ENCODE peak calls at places on chromosomes 5 and 9, in four cellular contexts. B is GM13977, P is left lung, K is cardiac fibroblast. Y is an unnamed sample.

GRCh38 chr5:82274343-82275266 is 3.5 kb downstream of the RPS23 start:
- DNase-seq in B (no peak), K (no peak), P (peak), Y (no peak)

GRCh38 chr5:151659001-151659754 is 27.5 kb downstream of the SPARC start:
- DNase-seq in P (peak), B (peak), K (peak), Y (peak)

GRCh38 chr9:130149654-130150286 is 22.4 kb upstream of the NCS1 start:
- DNase-seq in K (no peak), P (no peak), B (no peak), Y (no peak)

GRCh38 chr5:131756942-131757341 is 39.9 kb downstream of the FNIP1 start:
- DNase-seq in B (no peak), P (no peak), K (no peak), Y (no peak)

GRCh38 chr9:136762915-136763648 is 1.2 kb downstream of the LCN15 start:
- DNase-seq in K (peak), B (peak), P (peak), Y (peak)

GRCh38 chr5:154477382-154478223 is 424 bp downstream of the HAND1 start:
- DNase-seq in P (peak), B (peak), K (no peak), Y (no peak)

GRCh38 chr5:72141440-72142271 is 34.4 kb downstream of the MAP1B start:
- DNase-seq in B (no peak), K (peak), P (no peak), Y (no peak)

GRCh38 chr9:84993105-84993504 is 323.6 kb downstream of the NTRK2 start:
- DNase-seq in K (no peak), B (no peak), P (no peak), Y (no peak)

GRCh38 chr5:56148453-56148971 is 84.6 kb downstream of the ANKRD55 start:
- DNase-seq in P (no peak), B (peak), K (no peak), Y (peak)

GRCh38 chr5:127101533-127101932 is 28.2 kb upstream of the C5orf63 start:
- DNase-seq in K (peak), B (no peak), P (no peak), Y (no peak)

GRCh38 chr5:134100283-134101011 is 14.0 kb upstream of the TCF7 start:
- DNase-seq in P (no peak), B (peak), K (peak), Y (peak)

GRCh38 chr9:133944746-133945135 is 47.4 kb downstream of the VAV2 start:
- DNase-seq in P (peak), K (peak), B (no peak), Y (no peak)

GRCh38 chr5:123882946-123883345 is 371.0 kb downstream of the CSNK1G3 start:
- DNase-seq in K (peak), B (no peak), P (no peak), Y (no peak)

GRCh38 chr5:147887026-147887627 is 8.6 kb downstream of the SCGB3A2 start:
- DNase-seq in P (no peak), B (no peak), K (peak), Y (no peak)

GRCh38 chr5:131999471-131999931 is 12.0 kb downstream of the ACSL6 start:
- DNase-seq in K (no peak), P (no peak), B (no peak), Y (no peak)

GRCh38 chr5:112065818-112066217 is 308.8 kb upstream of the NREP start:
- DNase-seq in K (no peak), P (no peak), B (no peak), Y (no peak)

GRCh38 chr9:9299134-9299533 is 1313.7 kb downstream of the PTPRD start:
- DNase-seq in B (no peak), P (no peak), K (no peak), Y (no peak)
- TF ChIP-seq CTCF in B (no peak), P (no peak), K (no peak), Y (no peak)

DNA sequence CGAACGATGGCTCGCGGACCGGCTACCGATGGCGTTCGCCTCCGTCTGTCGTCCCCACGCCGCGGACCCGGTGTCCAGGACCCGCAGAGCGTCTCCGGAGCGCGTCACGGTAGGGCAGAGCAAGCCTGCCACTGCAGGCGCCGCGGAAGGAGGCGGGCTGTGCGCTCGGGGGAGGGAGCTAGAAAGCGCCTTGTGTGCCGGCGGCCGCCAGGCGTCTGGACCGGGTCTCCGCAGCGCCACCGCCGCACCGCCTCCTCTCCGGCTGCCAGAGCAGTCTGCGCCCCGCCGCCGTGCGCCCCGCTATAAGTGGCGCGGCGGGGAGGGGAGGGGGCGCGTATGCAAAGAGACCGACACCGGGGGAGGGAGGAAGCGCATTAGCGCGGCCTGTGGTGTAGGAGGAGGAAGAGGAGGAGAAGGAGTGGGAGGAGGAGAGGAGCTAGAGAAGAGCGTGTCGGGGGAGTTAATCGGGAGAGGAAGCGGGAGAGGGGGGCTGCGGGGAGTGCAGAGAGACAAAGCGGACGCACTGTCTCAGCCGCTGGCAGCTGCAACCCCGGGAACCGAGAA is at the start of gene ENC1:
- DNase-seq in B (peak), K (peak), P (peak), Y (peak)
- TF ChIP-seq CTCF in B (peak), K (peak), P (peak), Y (peak)

DNA sequence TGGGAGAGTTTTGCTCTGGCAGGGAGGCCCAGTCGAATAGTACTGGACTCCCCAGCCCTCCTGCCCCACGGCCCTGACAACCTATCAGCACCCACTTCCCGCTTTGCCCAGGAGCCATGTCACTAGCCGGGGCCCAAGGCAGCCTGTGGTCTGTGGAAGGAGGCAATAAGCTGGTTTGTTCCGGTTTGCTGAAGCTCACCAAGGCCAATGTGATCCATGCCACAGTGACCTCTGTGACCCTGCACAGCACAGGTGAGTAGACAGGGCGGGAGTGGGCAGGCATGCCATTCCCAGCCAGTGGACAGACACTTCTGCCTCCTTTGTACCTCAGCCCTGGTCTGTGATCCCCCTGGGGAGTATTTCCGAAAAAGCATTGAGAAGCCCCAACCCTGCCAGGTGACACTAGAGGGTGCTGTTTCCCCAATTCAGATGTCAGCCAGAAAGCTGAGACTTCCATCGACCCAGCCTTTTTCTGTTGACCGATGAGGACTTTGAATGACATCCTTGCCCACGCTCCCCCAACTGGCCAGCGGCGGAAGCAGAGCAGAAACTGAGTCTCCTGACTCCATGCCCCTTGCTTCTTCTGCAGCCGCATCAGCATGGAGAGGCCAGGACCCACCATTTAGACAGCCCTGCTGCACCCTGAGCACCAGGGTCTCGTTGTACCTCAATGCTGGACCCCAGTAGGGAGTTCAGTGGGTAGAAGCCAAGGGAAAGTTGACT is 9.6 kb downstream of the PCYOX1L start:
- DNase-seq in P (no peak), K (peak), B (peak), Y (peak)
- TF ChIP-seq CTCF in P (peak), K (peak), B (peak), Y (peak)

DNA sequence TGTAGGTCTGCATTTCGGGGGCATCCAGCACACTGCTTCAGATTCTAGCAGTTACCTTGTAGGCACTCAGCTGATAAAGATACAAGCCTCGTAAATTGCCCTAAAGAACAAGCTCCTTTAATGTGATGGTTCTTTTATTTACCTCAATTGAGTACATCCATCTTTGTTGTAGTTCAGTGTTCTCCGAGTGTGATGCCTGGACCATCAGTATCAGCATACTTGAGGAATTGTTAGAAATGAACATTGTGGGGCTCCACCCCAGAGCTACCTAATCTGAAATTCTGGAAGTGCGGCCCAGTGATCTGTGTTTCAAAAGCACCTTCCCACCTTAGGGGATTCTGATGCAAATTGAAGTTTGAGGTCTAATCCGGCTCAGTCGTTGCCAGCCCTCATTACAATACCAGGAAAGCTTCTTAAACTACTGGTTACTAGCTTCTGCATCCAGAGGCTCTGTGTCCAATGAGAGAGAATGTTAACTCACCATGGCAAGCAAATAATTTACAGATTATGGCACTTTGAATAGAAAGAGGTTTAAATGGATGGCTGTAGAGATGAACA is 47.7 kb downstream of the RAI14 start:
- DNase-seq in B (no peak), P (no peak), K (no peak), Y (no peak)
- TF ChIP-seq CTCF in B (no peak), P (no peak), K (no peak), Y (no peak)

GRCh38 chr9:12464910-12465512 is 228.2 kb upstream of the TYRP1 start:
- DNase-seq in K (peak), P (no peak), B (peak), Y (peak)
- TF ChIP-seq CTCF in K (peak), P (peak), B (peak), Y (peak)

GRCh38 chr5:642481-642880 is 30.3 kb downstream of the CEP72 start:
- DNase-seq in K (no peak), B (no peak), P (no peak), Y (no peak)
- TF ChIP-seq CTCF in K (no peak), B (no peak), P (no peak), Y (no peak)

DNA sequence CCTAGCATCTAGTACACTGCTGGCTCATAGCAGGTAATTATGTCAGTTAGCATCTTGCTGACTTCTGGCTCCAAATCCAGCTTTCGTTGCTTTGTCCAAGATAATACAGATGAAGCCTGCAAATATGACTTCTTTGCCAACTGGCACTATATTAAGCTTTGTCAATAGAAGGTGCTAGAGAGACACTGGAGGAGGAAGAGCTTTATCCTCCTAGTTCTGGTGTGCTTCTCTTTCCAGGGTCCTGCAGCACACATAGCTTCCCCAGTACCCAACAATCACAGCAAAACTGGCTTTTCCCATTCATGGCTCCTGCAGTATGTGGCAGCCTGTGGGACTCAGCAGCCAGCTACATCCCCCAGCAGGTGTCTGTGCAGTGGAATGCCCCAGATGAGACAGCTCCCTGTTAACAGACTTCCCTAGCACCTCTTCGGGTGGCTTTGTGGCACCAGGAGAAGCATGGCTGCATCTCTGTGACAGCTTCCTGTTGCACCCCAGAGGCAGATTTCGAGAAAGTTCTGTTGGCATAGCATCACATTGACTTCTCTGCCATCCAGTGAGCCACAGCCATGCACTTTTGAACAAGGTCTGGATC is 147.8 kb downstream of the OXCT1 start:
- DNase-seq in P (no peak), B (no peak), K (peak), Y (no peak)
- TF ChIP-seq CTCF in P (no peak), B (peak), K (peak), Y (peak)

DNA sequence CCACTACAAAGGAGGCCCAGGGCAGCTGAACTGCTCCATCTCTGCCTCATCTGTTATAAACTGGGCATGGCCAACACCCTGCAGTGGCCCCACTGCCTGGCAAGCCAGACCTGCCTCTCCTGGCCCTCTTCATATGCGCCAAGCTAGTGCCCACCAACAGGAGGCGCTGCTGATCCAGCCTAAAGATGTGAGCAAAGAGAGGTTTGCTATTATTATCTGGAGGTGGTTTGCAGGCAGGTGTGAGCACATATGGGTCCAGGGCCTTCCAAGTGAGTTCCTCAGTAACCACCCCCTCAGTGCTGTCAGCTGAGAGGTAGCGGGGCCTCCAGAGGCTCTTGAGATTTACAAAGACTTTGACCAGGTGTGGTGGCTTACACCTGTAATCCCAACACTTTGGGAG is 232.2 kb downstream of the SYK start:
- DNase-seq in B (peak), P (peak), K (no peak), Y (peak)
- TF ChIP-seq CTCF in B (peak), P (peak), K (peak), Y (peak)

Y was measured in GM10248.